ENCODE peak calls at places on chromosomes 13 and 19, in four cellular contexts. Y is AG04450, E is BE2C, A is mesothelial cell of epicardium. J is an unnamed sample.

GRCh38 chr13:57644106-57644505 is 12.6 kb downstream of the PCDH17 start:
- DNase-seq in Y (no peak), E (no peak), A (no peak), J (no peak)

GRCh38 chr19:8489591-8490394 is 12.6 kb downstream of the PRAM1 start:
- DNase-seq in Y (no peak), E (no peak), A (no peak), J (no peak)

GRCh38 chr19:46618670-46619231 is 6.1 kb downstream of the PTGIR start:
- DNase-seq in Y (no peak), E (no peak), A (no peak), J (no peak)

GRCh38 chr19:29876414-29876813 is 64.6 kb downstream of the CCNE1 start:
- DNase-seq in Y (no peak), E (no peak), A (no peak), J (no peak)

GRCh38 chr13:93409001-93409400 is 182.4 kb downstream of the GPC6 start:
- DNase-seq in Y (no peak), E (no peak), A (no peak), J (no peak)

GRCh38 chr19:11375143-11375948 is 880 bp downstream of the SWSAP1 start:
- DNase-seq in Y (no peak), E (peak; percentile 69), A (peak; percentile 54), J (no peak)

GRCh38 chr13:113637262-113638160 is 20.5 kb downstream of the ATP4B start:
- DNase-seq in Y (no peak), E (peak; percentile 3), A (no peak), J (no peak)

GRCh38 chr19:28185646-28186045 is 1027.3 kb downstream of the UQCRFS1 start:
- DNase-seq in Y (no peak), E (no peak), A (no peak), J (no peak)

GRCh38 chr19:17114414-17114831 is 38.8 kb downstream of the MYO9B start:
- DNase-seq in Y (no peak), E (no peak), A (no peak), J (no peak)

GRCh38 chr13:44309771-44310767 is 63.6 kb upstream of the SERP2 start:
- DNase-seq in Y (no peak), E (peak; percentile 14), A (no peak), J (no peak)

GRCh38 chr13:41059466-41059865 is 1.8 kb upstream of the WBP4 start:
- DNase-seq in Y (no peak), E (no peak), A (no peak), J (no peak)

GRCh38 chr13:113582841-113583631 is 1.5 kb upstream of the TFDP1 start:
- DNase-seq in Y (no peak), E (no peak), A (peak; percentile 37), J (peak; percentile 77)

GRCh38 chr13:95254341-95254740 is 46.9 kb downstream of the ABCC4 start:
- DNase-seq in Y (no peak), E (no peak), A (no peak), J (no peak)

GRCh38 chr19:47111081-47111589 is 2.4 kb downstream of the ZC3H4 start:
- DNase-seq in Y (no peak), E (peak; percentile 40), A (no peak), J (no peak)

GRCh38 chr13:46860734-46861133 is 36.1 kb downstream of the HTR2A start:
- DNase-seq in Y (no peak), E (peak; percentile 16), A (no peak), J (no peak)

DNA sequence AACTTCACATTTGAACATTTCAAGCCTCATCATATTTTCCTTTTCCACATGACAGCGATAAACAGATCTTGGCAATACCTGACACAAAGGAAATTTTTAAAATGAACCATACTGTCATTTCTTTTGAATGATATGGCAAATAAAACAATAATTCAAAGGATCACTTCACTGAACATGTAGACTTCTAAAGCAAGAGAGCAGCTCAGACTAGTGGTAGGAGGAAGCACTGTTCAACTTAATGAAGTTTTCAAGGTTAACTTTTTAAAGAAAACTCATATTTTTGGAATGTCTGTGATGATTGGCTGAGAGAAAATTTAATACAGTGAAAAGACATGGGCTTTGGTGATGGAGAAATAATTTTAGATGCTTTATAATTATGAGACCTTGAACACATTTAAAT is 198.0 kb downstream of the OXGR1 start:
- DNase-seq in Y (no peak), E (no peak), A (no peak), J (no peak)
- TF ChIP-seq CTCF in Y (no peak), E (peak; percentile 63), A (no peak), J (no peak)

GRCh38 chr13:27226991-27227390 is 24.4 kb upstream of the RPL21 start:
- DNase-seq in Y (no peak), E (no peak), A (no peak), J (no peak)
- TF ChIP-seq CTCF in Y (no peak), E (no peak), A (no peak), J (no peak)

GRCh38 chr19:57888494-57889231 is at the start of gene ZNF814:
- DNase-seq in Y (peak; percentile 47), E (peak; percentile 90), A (peak; percentile 87), J (peak; percentile 93)
- TF ChIP-seq CTCF in Y (peak; percentile 43), E (peak; percentile 42), A (peak; percentile 57), J (peak; percentile 56)

GRCh38 chr19:55173717-55174409 is 6.2 kb downstream of the SYT5 start:
- DNase-seq in Y (no peak), E (peak; percentile 88), A (peak; percentile 60), J (no peak)
- TF ChIP-seq CTCF in Y (no peak), E (peak; percentile 11), A (no peak), J (no peak)

DNA sequence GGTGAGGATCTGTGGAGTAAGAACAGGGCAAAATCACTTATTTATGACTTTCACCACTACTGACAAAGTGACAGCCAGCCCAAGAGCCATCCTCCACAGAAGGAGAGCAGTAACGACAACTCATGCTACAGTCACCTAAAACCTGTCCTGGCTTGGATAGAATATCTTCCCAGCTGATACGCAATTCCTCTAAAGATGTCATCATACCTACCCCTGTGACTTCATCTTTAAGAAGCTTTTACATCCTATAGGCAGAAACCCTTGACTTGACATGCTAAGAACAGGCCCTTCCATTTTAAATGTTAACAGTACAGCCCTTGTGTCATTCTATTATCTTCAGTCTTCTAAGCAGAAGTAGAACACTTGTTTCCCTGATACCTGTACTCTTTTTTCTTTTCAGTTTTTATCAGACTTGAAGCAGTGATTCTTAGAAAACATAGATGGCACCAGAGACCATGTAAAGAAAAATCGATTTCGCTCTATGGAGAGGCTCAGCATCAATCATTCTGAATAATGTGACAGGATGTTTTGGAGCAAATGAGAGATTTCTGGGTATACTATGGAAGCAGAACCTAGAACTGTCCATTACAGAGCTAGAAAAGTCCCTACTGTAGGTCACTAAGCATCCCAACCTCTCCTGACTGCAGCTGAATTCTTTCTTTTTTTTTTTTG is 20.1 kb downstream of the STOML3 start:
- DNase-seq in Y (no peak), E (no peak), A (no peak), J (no peak)
- TF ChIP-seq CTCF in Y (no peak), E (peak; percentile 39), A (no peak), J (no peak)

DNA sequence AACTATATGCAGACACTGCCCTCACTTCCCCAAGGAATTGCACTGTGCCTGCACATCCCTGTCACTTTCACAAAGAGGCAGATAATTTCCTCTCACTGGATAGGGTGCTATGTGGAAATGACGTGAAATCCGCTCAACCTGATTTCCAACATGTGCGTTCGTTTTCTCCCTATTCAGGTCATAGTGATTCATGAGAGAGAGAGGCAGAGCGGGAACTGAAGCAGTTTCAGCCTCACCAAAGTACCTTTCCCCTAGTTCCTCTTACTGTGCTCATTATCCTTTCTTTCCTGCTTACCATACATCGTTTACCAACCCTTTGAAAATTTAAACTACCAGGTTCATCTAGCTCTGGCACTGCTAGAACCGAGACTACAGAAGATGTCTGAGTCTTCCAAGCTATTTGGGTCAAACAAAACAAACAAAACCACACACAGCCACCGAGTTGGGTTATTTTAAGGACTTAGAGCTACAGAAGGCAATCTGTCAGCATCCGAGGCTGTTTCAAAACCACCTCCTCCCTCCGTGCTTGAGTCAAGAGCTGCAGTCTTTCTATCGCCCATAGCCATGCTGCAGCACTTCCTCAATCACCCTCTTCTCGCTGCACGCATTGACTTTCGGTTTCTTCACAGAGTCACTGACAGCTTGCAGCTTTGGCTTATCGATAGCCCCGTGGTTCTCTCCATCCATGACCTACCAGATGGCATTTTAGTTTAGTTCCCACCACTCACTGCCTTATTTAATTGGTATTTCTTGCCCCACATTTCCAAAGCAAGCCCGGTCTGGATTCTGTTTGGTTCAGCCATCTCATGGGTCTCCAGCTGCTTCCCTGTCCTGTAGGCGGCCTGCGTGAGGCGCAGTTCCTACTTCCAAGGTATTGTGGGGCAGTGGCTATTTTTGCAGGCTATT is 1395.8 kb downstream of the EFNB2 start:
- DNase-seq in Y (no peak), E (no peak), A (no peak), J (no peak)
- TF ChIP-seq CTCF in Y (peak; percentile 53), E (no peak), A (no peak), J (no peak)

GRCh38 chr19:35315883-35316282 is 13.1 kb upstream of the CD22 start:
- DNase-seq in Y (no peak), E (no peak), A (no peak), J (no peak)
- TF ChIP-seq CTCF in Y (no peak), E (no peak), A (no peak), J (no peak)

DNA sequence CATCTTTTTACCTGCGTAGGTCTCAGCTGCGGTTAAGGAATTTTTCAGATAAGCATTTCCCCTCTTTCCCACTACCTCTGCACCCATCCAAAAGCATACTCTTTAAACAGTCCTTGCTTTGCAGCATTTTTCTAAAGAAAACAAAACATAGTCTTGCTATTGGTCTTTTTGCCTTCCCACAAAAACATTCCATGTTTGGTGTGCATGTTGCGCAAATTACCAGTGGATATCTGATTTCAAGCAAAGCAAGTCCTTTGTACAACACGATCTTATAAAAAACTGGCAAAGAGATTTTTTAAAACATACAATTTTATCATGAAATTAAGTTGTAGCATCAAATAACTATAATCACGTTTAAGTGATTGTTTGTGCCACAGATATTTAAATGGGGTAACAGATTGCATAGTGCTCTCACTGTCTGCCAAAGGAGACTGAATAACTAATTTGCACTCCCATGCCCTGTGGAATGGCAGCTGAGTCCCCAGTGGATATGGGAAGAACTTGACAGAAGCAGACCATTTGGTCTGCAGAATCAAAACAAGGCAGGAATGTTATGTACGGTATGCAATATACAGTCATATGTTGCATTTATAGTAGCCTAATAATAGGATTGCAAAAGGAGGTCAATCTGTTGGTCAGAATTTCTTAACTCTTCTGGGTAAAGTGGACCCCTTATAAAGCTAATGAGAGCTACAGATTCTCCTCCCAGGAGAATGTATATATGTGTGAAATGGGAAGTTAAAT is 285.7 kb downstream of the TBC1D4 start:
- DNase-seq in Y (no peak), E (no peak), A (no peak), J (no peak)
- TF ChIP-seq CTCF in Y (no peak), E (no peak), A (no peak), J (peak; percentile 23)

J was measured in osteocyte.